ENCODE peak calls at places on chromosomes 3 and 15, in nine cellular contexts. One of them, this sample, is unnamed. For H3K9me3, the result is how much of the 10 kb centered on the place peaks cover.

GRCh38 chr15:55879181-55879580 is 114.2 kb downstream of the NEDD4 start:
- DNase-seq in small intestine: no peak
- DNase-seq in hepatocyte: no peak
- DNase-seq in uterus: no peak
- DNase-seq in upper lobe of right lung: no peak
- DNase-seq in left ventricle myocardium inferior: no peak
- DNase-seq in heart right ventricle: no peak
- DNase-seq in adrenal gland: no peak
- DNase-seq in upper lobe of left lung: no peak
- DNase-seq in this sample: no peak

GRCh38 chr3:142226474-142226873 is 1.1 kb upstream of the GK5 start:
- DNase-seq in small intestine: no peak
- DNase-seq in hepatocyte: no peak
- DNase-seq in uterus: no peak
- DNase-seq in upper lobe of right lung: no peak
- DNase-seq in left ventricle myocardium inferior: no peak
- DNase-seq in heart right ventricle: no peak
- DNase-seq in adrenal gland: no peak
- DNase-seq in upper lobe of left lung: no peak
- DNase-seq in this sample: no peak

GRCh38 chr3:27326949-27327582 is 42.1 kb downstream of the NEK10 start:
- DNase-seq in small intestine: no peak
- DNase-seq in hepatocyte: no peak
- DNase-seq in uterus: no peak
- DNase-seq in upper lobe of right lung: no peak
- DNase-seq in left ventricle myocardium inferior: no peak
- DNase-seq in heart right ventricle: no peak
- DNase-seq in adrenal gland: no peak
- DNase-seq in upper lobe of left lung: no peak
- DNase-seq in this sample: no peak

GRCh38 chr3:133943639-133944131 is 48.0 kb upstream of the RAB6B start:
- DNase-seq in small intestine: peak
- DNase-seq in hepatocyte: peak
- DNase-seq in uterus: no peak
- DNase-seq in upper lobe of right lung: peak
- DNase-seq in left ventricle myocardium inferior: no peak
- DNase-seq in heart right ventricle: no peak
- DNase-seq in adrenal gland: no peak
- DNase-seq in upper lobe of left lung: peak
- DNase-seq in this sample: no peak

GRCh38 chr15:58201536-58201935 is 63.4 kb downstream of the AQP9 start:
- DNase-seq in small intestine: no peak
- DNase-seq in hepatocyte: no peak
- DNase-seq in uterus: no peak
- DNase-seq in upper lobe of right lung: no peak
- DNase-seq in left ventricle myocardium inferior: no peak
- DNase-seq in heart right ventricle: no peak
- DNase-seq in adrenal gland: no peak
- DNase-seq in upper lobe of left lung: no peak
- DNase-seq in this sample: no peak

GRCh38 chr3:81743096-81744025 is 18.1 kb downstream of the GBE1 start:
- DNase-seq in small intestine: no peak
- DNase-seq in hepatocyte: peak
- DNase-seq in uterus: peak
- DNase-seq in upper lobe of right lung: no peak
- DNase-seq in left ventricle myocardium inferior: no peak
- DNase-seq in heart right ventricle: no peak
- DNase-seq in adrenal gland: peak
- DNase-seq in upper lobe of left lung: no peak
- DNase-seq in this sample: no peak

GRCh38 chr15:75104804-75105557 is 81.6 kb downstream of the PPCDC start:
- DNase-seq in small intestine: peak
- DNase-seq in hepatocyte: peak
- DNase-seq in uterus: no peak
- DNase-seq in upper lobe of right lung: no peak
- DNase-seq in left ventricle myocardium inferior: no peak
- DNase-seq in heart right ventricle: no peak
- DNase-seq in adrenal gland: peak
- DNase-seq in upper lobe of left lung: peak
- DNase-seq in this sample: no peak

GRCh38 chr3:66453525-66454463 is 47.0 kb downstream of the LRIG1 start:
- DNase-seq in small intestine: no peak
- DNase-seq in hepatocyte: no peak
- DNase-seq in uterus: no peak
- DNase-seq in upper lobe of right lung: no peak
- DNase-seq in left ventricle myocardium inferior: no peak
- DNase-seq in heart right ventricle: no peak
- DNase-seq in adrenal gland: no peak
- DNase-seq in upper lobe of left lung: no peak
- DNase-seq in this sample: no peak

GRCh38 chr3:108053025-108053424 is 37.8 kb downstream of the CD47 start:
- DNase-seq in small intestine: no peak
- DNase-seq in hepatocyte: no peak
- DNase-seq in uterus: no peak
- DNase-seq in upper lobe of right lung: no peak
- DNase-seq in left ventricle myocardium inferior: no peak
- DNase-seq in heart right ventricle: no peak
- DNase-seq in adrenal gland: no peak
- DNase-seq in upper lobe of left lung: peak
- DNase-seq in this sample: no peak

GRCh38 chr3:108051005-108051404 is 39.8 kb downstream of the CD47 start:
- DNase-seq in small intestine: no peak
- DNase-seq in hepatocyte: no peak
- DNase-seq in uterus: no peak
- DNase-seq in upper lobe of right lung: no peak
- DNase-seq in left ventricle myocardium inferior: no peak
- DNase-seq in heart right ventricle: no peak
- DNase-seq in adrenal gland: no peak
- DNase-seq in upper lobe of left lung: no peak
- DNase-seq in this sample: no peak

GRCh38 chr3:108060331-108060730 is 30.5 kb downstream of the CD47 start:
- DNase-seq in small intestine: no peak
- DNase-seq in hepatocyte: no peak
- DNase-seq in uterus: no peak
- DNase-seq in upper lobe of right lung: no peak
- DNase-seq in left ventricle myocardium inferior: no peak
- DNase-seq in heart right ventricle: no peak
- DNase-seq in adrenal gland: no peak
- DNase-seq in upper lobe of left lung: no peak
- DNase-seq in this sample: no peak

GRCh38 chr3:108054935-108055334 is 35.9 kb downstream of the CD47 start:
- DNase-seq in small intestine: no peak
- DNase-seq in hepatocyte: no peak
- DNase-seq in uterus: no peak
- DNase-seq in upper lobe of right lung: no peak
- DNase-seq in left ventricle myocardium inferior: no peak
- DNase-seq in heart right ventricle: no peak
- DNase-seq in adrenal gland: no peak
- DNase-seq in upper lobe of left lung: no peak
- DNase-seq in this sample: no peak

GRCh38 chr3:108055931-108056330 is 34.9 kb downstream of the CD47 start:
- DNase-seq in small intestine: no peak
- DNase-seq in hepatocyte: no peak
- DNase-seq in uterus: no peak
- DNase-seq in upper lobe of right lung: no peak
- DNase-seq in left ventricle myocardium inferior: no peak
- DNase-seq in heart right ventricle: no peak
- DNase-seq in adrenal gland: no peak
- DNase-seq in upper lobe of left lung: no peak
- DNase-seq in this sample: no peak
- H3K9me3 ChIP-seq in small intestine: under half
- H3K9me3 ChIP-seq in hepatocyte: under half
- H3K9me3 ChIP-seq in uterus: under half
- H3K9me3 ChIP-seq in upper lobe of right lung: under half
- H3K9me3 ChIP-seq in left ventricle myocardium inferior: under half
- H3K9me3 ChIP-seq in heart right ventricle: under half
- H3K9me3 ChIP-seq in adrenal gland: under half
- H3K9me3 ChIP-seq in upper lobe of left lung: under half
- H3K9me3 ChIP-seq in this sample: under half

DNA sequence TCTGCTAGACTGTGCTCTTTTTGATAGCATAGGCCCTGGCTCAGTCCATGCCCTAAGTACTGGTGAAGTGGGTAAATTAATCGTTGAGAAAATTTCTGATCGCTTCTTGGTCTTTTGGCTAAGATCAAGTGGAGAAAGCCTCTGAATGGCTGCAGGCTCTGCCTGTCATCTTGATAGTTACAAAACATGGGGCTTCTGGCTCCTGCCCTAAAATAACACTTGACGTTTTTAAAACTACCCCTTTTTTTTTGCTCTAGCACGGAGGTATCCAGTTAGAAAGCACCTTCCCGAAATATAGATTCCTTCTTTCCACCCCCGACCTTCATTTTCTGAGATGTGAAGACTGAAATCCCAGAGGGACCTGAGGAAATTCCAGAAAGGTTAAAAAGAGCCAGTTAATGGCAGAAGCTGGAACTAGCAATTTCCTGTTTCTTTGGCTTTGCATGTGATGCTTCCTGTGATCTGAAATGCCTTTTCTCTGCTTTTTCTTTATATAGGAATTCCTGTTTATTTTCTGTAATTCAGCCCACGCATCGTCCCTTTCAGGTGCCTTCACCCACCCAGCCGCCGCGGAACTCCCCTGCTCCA is 802 bp upstream of the C2CD4B start:
- DNase-seq in small intestine: no peak
- DNase-seq in hepatocyte: no peak
- DNase-seq in uterus: no peak
- DNase-seq in upper lobe of right lung: no peak
- DNase-seq in left ventricle myocardium inferior: no peak
- DNase-seq in heart right ventricle: no peak
- DNase-seq in adrenal gland: no peak
- DNase-seq in upper lobe of left lung: no peak
- DNase-seq in this sample: no peak
- H3K9me3 ChIP-seq in small intestine: under half
- H3K9me3 ChIP-seq in hepatocyte: under half
- H3K9me3 ChIP-seq in uterus: under half
- H3K9me3 ChIP-seq in upper lobe of right lung: under half
- H3K9me3 ChIP-seq in left ventricle myocardium inferior: under half
- H3K9me3 ChIP-seq in heart right ventricle: under half
- H3K9me3 ChIP-seq in adrenal gland: under half
- H3K9me3 ChIP-seq in upper lobe of left lung: under half
- H3K9me3 ChIP-seq in this sample: under half

GRCh38 chr15:79919090-79919748 is 22.4 kb upstream of the MTHFS start:
- DNase-seq in small intestine: no peak
- DNase-seq in hepatocyte: peak
- DNase-seq in uterus: no peak
- DNase-seq in upper lobe of right lung: no peak
- DNase-seq in left ventricle myocardium inferior: no peak
- DNase-seq in heart right ventricle: no peak
- DNase-seq in adrenal gland: no peak
- DNase-seq in upper lobe of left lung: no peak
- DNase-seq in this sample: no peak
- H3K9me3 ChIP-seq in small intestine: under half
- H3K9me3 ChIP-seq in hepatocyte: under half
- H3K9me3 ChIP-seq in uterus: under half
- H3K9me3 ChIP-seq in upper lobe of right lung: half or more
- H3K9me3 ChIP-seq in left ventricle myocardium inferior: half or more
- H3K9me3 ChIP-seq in heart right ventricle: half or more
- H3K9me3 ChIP-seq in adrenal gland: under half
- H3K9me3 ChIP-seq in upper lobe of left lung: under half
- H3K9me3 ChIP-seq in this sample: under half

GRCh38 chr3:44661189-44661588 is 12.7 kb downstream of the ZNF35 start:
- DNase-seq in small intestine: no peak
- DNase-seq in hepatocyte: no peak
- DNase-seq in uterus: no peak
- DNase-seq in upper lobe of right lung: no peak
- DNase-seq in left ventricle myocardium inferior: no peak
- DNase-seq in heart right ventricle: no peak
- DNase-seq in adrenal gland: no peak
- DNase-seq in upper lobe of left lung: no peak
- DNase-seq in this sample: no peak
- H3K9me3 ChIP-seq in small intestine: under half
- H3K9me3 ChIP-seq in hepatocyte: under half
- H3K9me3 ChIP-seq in uterus: under half
- H3K9me3 ChIP-seq in upper lobe of right lung: under half
- H3K9me3 ChIP-seq in left ventricle myocardium inferior: under half
- H3K9me3 ChIP-seq in heart right ventricle: under half
- H3K9me3 ChIP-seq in adrenal gland: under half
- H3K9me3 ChIP-seq in upper lobe of left lung: under half
- H3K9me3 ChIP-seq in this sample: under half

DNA sequence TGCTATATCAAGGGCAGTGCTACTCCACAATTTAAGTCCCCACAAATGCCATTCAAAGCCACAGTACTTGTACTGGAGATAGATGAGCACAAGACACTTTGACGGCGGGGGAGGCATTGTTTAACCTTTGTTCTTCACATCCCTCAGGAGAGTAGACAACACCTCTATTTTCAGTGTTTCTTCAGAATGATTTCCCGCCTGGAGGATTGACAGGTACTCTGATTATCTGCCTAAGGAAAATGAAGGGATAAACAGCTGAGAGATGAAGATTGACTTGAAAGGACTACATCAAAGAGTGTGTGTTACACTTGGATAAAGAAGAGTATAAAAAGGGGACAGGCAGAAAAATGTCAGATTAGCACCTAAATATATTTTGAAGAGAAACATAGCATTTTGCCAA is 58.8 kb downstream of the OTOL1 start:
- DNase-seq in small intestine: no peak
- DNase-seq in hepatocyte: no peak
- DNase-seq in uterus: no peak
- DNase-seq in upper lobe of right lung: no peak
- DNase-seq in left ventricle myocardium inferior: no peak
- DNase-seq in heart right ventricle: no peak
- DNase-seq in adrenal gland: no peak
- DNase-seq in upper lobe of left lung: no peak
- DNase-seq in this sample: no peak
- H3K9me3 ChIP-seq in small intestine: under half
- H3K9me3 ChIP-seq in hepatocyte: under half
- H3K9me3 ChIP-seq in uterus: under half
- H3K9me3 ChIP-seq in upper lobe of right lung: under half
- H3K9me3 ChIP-seq in left ventricle myocardium inferior: under half
- H3K9me3 ChIP-seq in heart right ventricle: under half
- H3K9me3 ChIP-seq in adrenal gland: under half
- H3K9me3 ChIP-seq in upper lobe of left lung: under half
- H3K9me3 ChIP-seq in this sample: under half

This sample was measured in T-helper 17 cell.